ENCODE peak calls at places on chromosomes 2 and 18, in ten cellular contexts. One of them, this sample, is unnamed.

GRCh38 chr2:144198116-144198515 is 321.8 kb downstream of the ZEB2 start:
- DNase-seq in Peyer's patch: no peak
- DNase-seq in astrocyte: peak
- DNase-seq in NCI-H345: no peak
- DNase-seq in stimulated activated naive CD4-positive, alpha-beta T cell: no peak
- DNase-seq in substantia nigra: no peak
- DNase-seq in A549: no peak
- DNase-seq in activated T-helper 9 cell treated with anti-CD3 and anti-CD28 coated beads, Interleukin-2, amount 50 U/mL, for 16 hours: no peak
- DNase-seq in HFF-Myc: peak
- DNase-seq in CD4-positive, CD25-positive, alpha-beta regulatory T cell: no peak
- DNase-seq in this sample: peak

GRCh38 chr2:241817126-241817820 is 8.3 kb downstream of the NEU4 start:
- DNase-seq in NCI-H345: no peak
- DNase-seq in substantia nigra: no peak
- DNase-seq in Peyer's patch: no peak
- DNase-seq in CD4-positive, CD25-positive, alpha-beta regulatory T cell: no peak
- DNase-seq in HFF-Myc: no peak
- DNase-seq in A549: no peak
- DNase-seq in astrocyte: no peak
- DNase-seq in activated T-helper 9 cell treated with anti-CD3 and anti-CD28 coated beads, Interleukin-2, amount 50 U/mL, for 16 hours: no peak
- DNase-seq in stimulated activated naive CD4-positive, alpha-beta T cell: no peak
- DNase-seq in this sample: no peak

GRCh38 chr2:133303150-133303549 is 265.1 kb downstream of the NCKAP5 start:
- DNase-seq in stimulated activated naive CD4-positive, alpha-beta T cell: no peak
- DNase-seq in NCI-H345: no peak
- DNase-seq in activated T-helper 9 cell treated with anti-CD3 and anti-CD28 coated beads, Interleukin-2, amount 50 U/mL, for 16 hours: no peak
- DNase-seq in substantia nigra: no peak
- DNase-seq in A549: no peak
- DNase-seq in CD4-positive, CD25-positive, alpha-beta regulatory T cell: no peak
- DNase-seq in Peyer's patch: no peak
- DNase-seq in astrocyte: peak
- DNase-seq in HFF-Myc: no peak
- DNase-seq in this sample: peak

GRCh38 chr2:213119061-213119809 is 32.2 kb downstream of the IKZF2 start:
- DNase-seq in CD4-positive, CD25-positive, alpha-beta regulatory T cell: peak
- DNase-seq in stimulated activated naive CD4-positive, alpha-beta T cell: no peak
- DNase-seq in HFF-Myc: no peak
- DNase-seq in A549: no peak
- DNase-seq in Peyer's patch: peak
- DNase-seq in activated T-helper 9 cell treated with anti-CD3 and anti-CD28 coated beads, Interleukin-2, amount 50 U/mL, for 16 hours: peak
- DNase-seq in substantia nigra: no peak
- DNase-seq in astrocyte: peak
- DNase-seq in NCI-H345: no peak
- DNase-seq in this sample: peak

GRCh38 chr2:68878753-68879152 is 7.6 kb upstream of the BMP10 start:
- DNase-seq in NCI-H345: no peak
- DNase-seq in substantia nigra: no peak
- DNase-seq in A549: no peak
- DNase-seq in stimulated activated naive CD4-positive, alpha-beta T cell: no peak
- DNase-seq in Peyer's patch: no peak
- DNase-seq in astrocyte: peak
- DNase-seq in activated T-helper 9 cell treated with anti-CD3 and anti-CD28 coated beads, Interleukin-2, amount 50 U/mL, for 16 hours: no peak
- DNase-seq in CD4-positive, CD25-positive, alpha-beta regulatory T cell: no peak
- DNase-seq in HFF-Myc: no peak
- DNase-seq in this sample: peak

GRCh38 chr18:73043231-73044000 is 175.6 kb upstream of the NETO1 start:
- DNase-seq in astrocyte: no peak
- DNase-seq in activated T-helper 9 cell treated with anti-CD3 and anti-CD28 coated beads, Interleukin-2, amount 50 U/mL, for 16 hours: no peak
- DNase-seq in stimulated activated naive CD4-positive, alpha-beta T cell: no peak
- DNase-seq in Peyer's patch: no peak
- DNase-seq in HFF-Myc: no peak
- DNase-seq in CD4-positive, CD25-positive, alpha-beta regulatory T cell: no peak
- DNase-seq in substantia nigra: no peak
- DNase-seq in NCI-H345: peak
- DNase-seq in A549: no peak
- DNase-seq in this sample: no peak

GRCh38 chr2:3427272-3427671 is 47.8 kb downstream of the TRAPPC12 start:
- DNase-seq in CD4-positive, CD25-positive, alpha-beta regulatory T cell: no peak
- DNase-seq in NCI-H345: no peak
- DNase-seq in stimulated activated naive CD4-positive, alpha-beta T cell: no peak
- DNase-seq in Peyer's patch: no peak
- DNase-seq in substantia nigra: no peak
- DNase-seq in astrocyte: no peak
- DNase-seq in HFF-Myc: no peak
- DNase-seq in A549: no peak
- DNase-seq in activated T-helper 9 cell treated with anti-CD3 and anti-CD28 coated beads, Interleukin-2, amount 50 U/mL, for 16 hours: no peak
- DNase-seq in this sample: no peak

GRCh38 chr2:100281521-100282438 is 40.5 kb downstream of the LONRF2 start:
- DNase-seq in substantia nigra: no peak
- DNase-seq in HFF-Myc: no peak
- DNase-seq in stimulated activated naive CD4-positive, alpha-beta T cell: no peak
- DNase-seq in astrocyte: peak
- DNase-seq in Peyer's patch: no peak
- DNase-seq in activated T-helper 9 cell treated with anti-CD3 and anti-CD28 coated beads, Interleukin-2, amount 50 U/mL, for 16 hours: no peak
- DNase-seq in A549: no peak
- DNase-seq in NCI-H345: no peak
- DNase-seq in CD4-positive, CD25-positive, alpha-beta regulatory T cell: peak
- DNase-seq in this sample: peak

GRCh38 chr2:237128026-237128703 is 42.5 kb downstream of the COPS8 start:
- DNase-seq in HFF-Myc: peak
- DNase-seq in CD4-positive, CD25-positive, alpha-beta regulatory T cell: no peak
- DNase-seq in Peyer's patch: peak
- DNase-seq in A549: peak
- DNase-seq in NCI-H345: no peak
- DNase-seq in astrocyte: peak
- DNase-seq in substantia nigra: no peak
- DNase-seq in activated T-helper 9 cell treated with anti-CD3 and anti-CD28 coated beads, Interleukin-2, amount 50 U/mL, for 16 hours: no peak
- DNase-seq in stimulated activated naive CD4-positive, alpha-beta T cell: no peak
- DNase-seq in this sample: peak

GRCh38 chr2:108535380-108535677 is 1.1 kb downstream of the LIMS1 start:
- DNase-seq in NCI-H345: no peak
- DNase-seq in A549: no peak
- DNase-seq in stimulated activated naive CD4-positive, alpha-beta T cell: no peak
- DNase-seq in activated T-helper 9 cell treated with anti-CD3 and anti-CD28 coated beads, Interleukin-2, amount 50 U/mL, for 16 hours: no peak
- DNase-seq in HFF-Myc: no peak
- DNase-seq in astrocyte: no peak
- DNase-seq in Peyer's patch: no peak
- DNase-seq in CD4-positive, CD25-positive, alpha-beta regulatory T cell: no peak
- DNase-seq in substantia nigra: no peak
- DNase-seq in this sample: peak

GRCh38 chr2:30259071-30259470 is 27.7 kb downstream of the LBH start:
- DNase-seq in CD4-positive, CD25-positive, alpha-beta regulatory T cell: no peak
- DNase-seq in activated T-helper 9 cell treated with anti-CD3 and anti-CD28 coated beads, Interleukin-2, amount 50 U/mL, for 16 hours: no peak
- DNase-seq in substantia nigra: no peak
- DNase-seq in stimulated activated naive CD4-positive, alpha-beta T cell: no peak
- DNase-seq in NCI-H345: no peak
- DNase-seq in astrocyte: no peak
- DNase-seq in A549: no peak
- DNase-seq in HFF-Myc: no peak
- DNase-seq in Peyer's patch: no peak
- DNase-seq in this sample: no peak

This sample was measured in fibroblast of lung.